ENCODE peak calls at places on chromosomes 2 and 18, in six cellular contexts. P is HFFc6, R is tibial artery, A is cardiac fibroblast, D is esophagus squamous epithelium, N is glutamatergic neuron. Q is an unnamed sample.

GRCh38 chr2:165011199-165011598 is 55.9 kb upstream of the SLC38A11 start:
- DNase-seq in P (no peak), A (no peak), N (no peak), R (no peak), D (no peak), Q (no peak)

GRCh38 chr2:162041465-162041864 is 32.5 kb downstream of the DPP4 start:
- DNase-seq in D (no peak), R (no peak), A (no peak), N (no peak), P (no peak), Q (no peak)

GRCh38 chr2:105454801-105455485 is 56.1 kb upstream of the FHL2 start:
- DNase-seq in P (peak), D (no peak), N (peak), A (peak), R (peak), Q (peak)

GRCh38 chr18:44896817-44897216 is 216.1 kb downstream of the SETBP1 start:
- DNase-seq in N (peak), A (no peak), D (no peak), P (no peak), R (no peak), Q (no peak)

GRCh38 chr18:58862404-58862803 is 2.3 kb upstream of the ZNF532 start:
- DNase-seq in R (no peak), D (no peak), A (no peak), N (no peak), P (no peak), Q (no peak)

GRCh38 chr2:26613241-26614204 is 27.6 kb downstream of the CIB4 start:
- DNase-seq in D (no peak), N (peak), R (no peak), P (no peak), A (no peak), Q (no peak)

GRCh38 chr18:47100214-47100831 is 50.0 kb downstream of the HDHD2 start:
- DNase-seq in D (no peak), A (peak), R (peak), P (peak), N (peak), Q (peak)

GRCh38 chr2:192124576-192124975 is 70.2 kb downstream of the TMEFF2 start:
- DNase-seq in P (peak), N (no peak), A (no peak), D (no peak), R (no peak), Q (peak)

GRCh38 chr2:43250015-43250414 is 23.6 kb upstream of the ZFP36L2 start:
- DNase-seq in N (no peak), R (no peak), D (no peak), P (no peak), A (no peak), Q (no peak)

GRCh38 chr2:45156605-45157004 is 147.4 kb upstream of the SIX2 start:
- DNase-seq in R (no peak), P (no peak), A (no peak), N (no peak), D (no peak), Q (no peak)

GRCh38 chr18:73950116-73950705 is 197.4 kb downstream of the FBXO15 start:
- DNase-seq in D (no peak), R (no peak), A (no peak), P (peak), N (no peak), Q (peak)

GRCh38 chr18:42051411-42051810 is 96.4 kb downstream of the PIK3C3 start:
- DNase-seq in D (no peak), N (no peak), R (no peak), A (no peak), P (no peak), Q (no peak)

GRCh38 chr2:135688002-135688401 is 53.7 kb upstream of the UBXN4 start:
- DNase-seq in N (no peak), R (no peak), P (peak), D (no peak), A (no peak), Q (peak)

GRCh38 chr2:96202152-96202856 is 6.3 kb downstream of the STARD7 start:
- DNase-seq in N (no peak), R (no peak), D (no peak), P (peak), A (no peak), Q (peak)

GRCh38 chr18:3492166-3492565 is 42.2 kb downstream of the TGIF1 start:
- DNase-seq in P (no peak), A (no peak), N (no peak), R (no peak), D (no peak), Q (no peak)

GRCh38 chr2:133424876-133425275 is 143.4 kb downstream of the NCKAP5 start:
- DNase-seq in N (no peak), A (peak), D (no peak), P (no peak), R (no peak), Q (no peak)

DNA sequence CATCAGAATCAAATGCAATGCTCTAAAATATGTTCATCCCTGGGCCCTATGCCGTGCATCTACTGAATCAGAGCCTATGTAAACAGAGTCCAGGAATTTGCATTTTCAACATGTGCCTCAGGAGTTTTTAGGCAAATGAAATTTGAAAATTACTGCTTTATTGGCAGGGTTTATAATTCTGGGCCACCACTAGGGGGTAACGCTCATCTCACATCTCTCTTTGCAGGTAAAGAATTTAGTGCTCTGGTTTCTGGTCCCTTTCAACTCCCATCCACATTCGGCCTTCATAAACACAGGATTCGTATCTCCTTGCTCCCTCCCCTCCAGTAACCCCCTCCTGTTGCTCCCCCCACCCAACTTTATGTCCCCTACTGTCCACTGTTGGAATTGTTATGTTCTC is 49.3 kb downstream of the LYPD6B start:
- DNase-seq in P (no peak), A (no peak), N (no peak), R (no peak), D (no peak), Q (no peak)
- TF ChIP-seq CTCF in P (peak), A (no peak), N (peak), R (no peak), D (no peak), Q (peak)

DNA sequence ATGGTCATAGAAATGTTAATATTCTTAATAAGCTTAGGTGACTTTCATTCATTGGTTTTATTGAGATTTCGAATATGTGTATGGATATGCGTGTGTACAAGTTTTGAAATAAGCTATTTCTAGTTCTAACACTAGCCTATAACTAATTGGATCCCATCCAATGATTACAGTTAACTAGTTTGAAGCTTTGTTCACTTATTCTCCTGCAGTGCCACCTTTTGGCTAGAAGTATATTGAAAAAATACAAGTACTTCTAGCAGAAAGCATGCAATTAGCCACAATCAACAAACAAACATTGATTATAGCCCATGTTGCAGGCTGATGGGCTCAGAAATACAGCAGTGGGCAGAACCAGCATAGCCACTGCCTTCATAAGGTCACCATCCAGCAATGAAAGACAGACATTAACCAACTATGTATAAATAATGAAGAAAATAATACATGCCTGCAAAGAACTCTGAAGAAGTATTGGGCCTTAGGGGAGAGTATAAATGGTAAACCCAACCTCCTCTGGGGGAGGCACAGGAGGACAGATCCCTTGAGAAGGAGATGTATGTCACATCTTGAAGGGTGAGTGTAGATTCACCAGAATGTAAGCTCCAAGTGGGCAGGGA is 5.1 kb upstream of the PIEZO2 start:
- DNase-seq in D (no peak), R (no peak), A (peak), N (no peak), P (peak), Q (no peak)
- TF ChIP-seq CTCF in D (peak), R (peak), A (peak), N (peak), P (peak), Q (peak)

DNA sequence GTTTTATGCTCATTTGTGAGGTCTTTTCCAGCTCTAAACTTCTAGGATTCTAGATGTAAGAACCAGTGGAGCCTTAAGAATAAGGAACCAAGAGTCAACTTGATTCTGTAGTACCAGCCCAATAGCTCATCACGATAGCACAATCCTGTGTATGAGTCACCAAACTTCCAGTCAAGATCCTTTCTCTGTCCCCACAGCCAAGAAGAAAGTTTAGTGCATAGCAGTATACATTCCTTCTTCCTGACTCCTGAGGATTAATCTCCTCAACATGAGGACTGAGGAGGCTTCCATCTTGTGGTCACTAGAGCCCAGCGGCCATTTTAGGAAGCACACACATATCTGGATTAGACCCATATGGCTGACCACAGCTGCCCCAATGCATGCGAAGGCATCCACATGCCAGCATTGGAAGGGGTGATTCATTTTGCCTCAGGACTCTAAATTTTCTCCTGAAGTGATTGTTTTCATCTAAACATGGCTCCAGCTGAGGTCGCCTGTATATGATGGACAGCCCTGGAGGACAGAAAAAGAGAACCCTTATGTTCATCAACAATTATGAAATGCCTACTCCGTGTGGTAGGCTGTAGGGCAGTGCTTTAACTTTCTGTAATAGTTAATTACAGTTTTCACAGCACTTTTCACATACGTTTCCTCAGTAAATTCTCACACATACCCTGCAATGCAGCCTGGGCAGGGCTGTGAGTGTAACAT is 53.5 kb downstream of the RASGRP3 start:
- DNase-seq in A (peak), R (no peak), P (peak), D (no peak), N (no peak), Q (peak)
- TF ChIP-seq CTCF in A (peak), R (no peak), P (peak), D (no peak), N (no peak), Q (peak)

DNA sequence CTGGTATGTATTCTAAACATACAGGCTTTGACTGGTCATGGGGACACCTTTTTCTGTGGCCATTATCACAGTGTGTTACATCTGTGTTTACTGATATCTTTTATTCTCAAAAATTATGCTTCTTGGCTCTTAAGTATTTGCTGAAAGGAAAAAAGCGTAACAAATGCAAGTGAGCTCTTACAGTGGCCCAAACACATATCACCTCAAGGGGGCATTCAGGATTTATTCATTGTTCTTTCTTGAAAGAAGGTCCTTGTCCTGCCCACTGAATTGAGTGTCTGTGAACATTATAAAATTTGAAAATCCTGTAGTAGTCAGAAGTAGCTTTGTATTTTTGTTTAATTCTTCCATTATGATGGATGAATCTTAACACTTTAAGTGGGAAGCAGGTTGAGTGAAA is 454.5 kb downstream of the XIRP2 start:
- DNase-seq in R (no peak), D (no peak), P (no peak), A (peak), N (no peak), Q (no peak)
- TF ChIP-seq CTCF in R (no peak), D (no peak), P (no peak), A (peak), N (peak), Q (no peak)

DNA sequence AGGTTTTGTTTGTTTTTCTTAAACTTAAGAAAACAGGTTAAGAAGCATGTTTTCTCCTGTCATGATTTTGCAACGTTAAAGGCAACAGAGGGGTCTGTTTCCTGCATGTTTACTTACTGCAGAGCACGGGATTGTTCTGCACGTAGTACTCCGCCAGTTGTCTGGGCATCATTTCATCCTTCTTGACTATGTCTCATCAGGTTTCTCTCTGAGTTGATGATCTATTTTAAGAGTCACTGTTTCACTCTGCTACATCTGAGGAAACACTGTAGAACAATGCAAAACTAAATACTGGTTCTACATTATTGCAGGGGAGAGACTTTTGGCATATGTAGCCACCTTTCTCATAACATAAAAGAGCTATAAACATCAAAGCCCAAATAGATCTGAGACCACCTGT is 63.1 kb upstream of the CYRIA start:
- DNase-seq in R (no peak), N (no peak), D (no peak), P (no peak), A (no peak), Q (no peak)
- TF ChIP-seq CTCF in R (no peak), N (no peak), D (no peak), P (no peak), A (no peak), Q (no peak)

Q was measured in foreskin fibroblast.